ENCODE peak calls at places on chromosome 13, in seven cellular contexts. I, J, Q, Y, Z, D and S are unnamed samples.

GRCh38 chr13:41791056-41791455 is 169.9 kb downstream of the VWA8 start:
- DNase-seq in Z (no peak), Q (no peak), J (no peak), Y (no peak), I (no peak), D (no peak), S (peak; percentile 51)

GRCh38 chr13:44759723-44760360 is 183.7 kb upstream of the TSC22D1 start:
- DNase-seq in D (no peak), Q (no peak), Y (no peak), Z (no peak), I (no peak), J (no peak), S (no peak)

GRCh38 chr13:83414393-83414792 is 467.9 kb downstream of the SLITRK1 start:
- DNase-seq in I (no peak), Z (no peak), Y (no peak), Q (no peak), J (no peak), D (no peak), S (peak; percentile 4)

GRCh38 chr13:91133941-91134772 is 213.3 kb upstream of the MIR17HG start:
- DNase-seq in Z (peak; percentile 45), J (no peak), D (no peak), Q (peak; percentile 24), Y (peak; percentile 44), I (peak; percentile 53), S (peak; percentile 70)

GRCh38 chr13:110617326-110618072 is 2.2 kb downstream of the NAXD start:
- DNase-seq in Q (no peak), J (no peak), Z (peak; percentile 35), I (no peak), Y (no peak), D (no peak), S (peak; percentile 76)

GRCh38 chr13:30873519-30873918 is 32.6 kb upstream of the MEDAG start:
- DNase-seq in D (no peak), Z (no peak), J (no peak), Y (no peak), Q (no peak), I (peak; percentile 26), S (no peak)

GRCh38 chr13:34364633-34365032 is 546.7 kb downstream of the RFC3 start:
- DNase-seq in J (no peak), Q (no peak), Z (no peak), D (no peak), Y (no peak), I (no peak), S (peak; percentile 63)

GRCh38 chr13:61778531-61778930 is 362.9 kb upstream of the PCDH20 start:
- DNase-seq in Y (no peak), D (no peak), I (no peak), Q (no peak), Z (no peak), J (no peak), S (no peak)

GRCh38 chr13:32639502-32640105 is 53.4 kb downstream of the PDS5B start:
- DNase-seq in J (no peak), Z (peak; percentile 50), Y (no peak), Q (peak; percentile 14), D (no peak), I (peak; percentile 23), S (peak; percentile 80)

GRCh38 chr13:70203661-70204229 is 95.5 kb upstream of the KLHL1 start:
- DNase-seq in D (no peak), Z (no peak), I (no peak), Q (no peak), Y (no peak), J (no peak), S (no peak)

GRCh38 chr13:61094865-61095264 is 320.8 kb downstream of the PCDH20 start:
- DNase-seq in Z (no peak), D (no peak), J (no peak), Q (no peak), I (no peak), Y (no peak), S (no peak)

GRCh38 chr13:98706446-98707110 is 45.9 kb downstream of the SLC15A1 start:
- DNase-seq in D (no peak), Z (no peak), J (no peak), I (no peak), Q (no peak), Y (no peak), S (no peak)

GRCh38 chr13:24271611-24272451 is 37.5 kb upstream of the C1QTNF9 start:
- DNase-seq in Q (no peak), J (no peak), Y (peak; percentile 73), I (peak; percentile 27), D (no peak), Z (peak; percentile 40), S (peak; percentile 66)

GRCh38 chr13:85469320-85469719 is 329.9 kb downstream of the SLITRK6 start:
- DNase-seq in Z (no peak), D (no peak), I (no peak), J (no peak), Y (no peak), Q (no peak), S (no peak)

GRCh38 chr13:31860002-31860401 is 120.7 kb downstream of the RXFP2 start:
- DNase-seq in Y (peak; percentile 47), J (no peak), Q (no peak), I (no peak), Z (no peak), D (no peak), S (no peak)

GRCh38 chr13:35979378-35979911 is 151.7 kb downstream of the DCLK1 start:
- DNase-seq in D (no peak), Q (peak; percentile 42), Y (no peak), Z (peak; percentile 96), J (peak; percentile 9), I (no peak), S (peak; percentile 96)